ENCODE peak calls at places on chromosomes 6 and 20, in eight cellular contexts. T, L, N, E, Q, S, I and G are unnamed samples.

GRCh38 chr6:142867355-142867801 is 77.6 kb downstream of the HIVEP2 start:
- DNase-seq in T (no peak), L (peak; percentile 48), N (no peak), E (no peak), Q (peak; percentile 53), S (peak; percentile 18), I (no peak), G (no peak)

GRCh38 chr6:7246401-7247178 is 66.4 kb downstream of the SSR1 start:
- DNase-seq in T (no peak), L (no peak), N (no peak), E (no peak), Q (no peak), S (no peak), I (no peak), G (no peak)

GRCh38 chr6:16391451-16391912 is 153.1 kb downstream of the GMPR start:
- DNase-seq in T (no peak), L (peak; percentile 45), N (no peak), E (no peak), Q (peak; percentile 13), S (no peak), I (no peak), G (no peak)

GRCh38 chr6:80440496-80441160 is 334.2 kb downstream of the BCKDHB start:
- DNase-seq in T (no peak), L (no peak), N (no peak), E (no peak), Q (no peak), S (no peak), I (no peak), G (no peak)

GRCh38 chr6:151288711-151289398 is 49.1 kb downstream of the AKAP12 start:
- DNase-seq in T (no peak), L (no peak), N (no peak), E (no peak), Q (no peak), S (no peak), I (no peak), G (no peak)

GRCh38 chr20:33079267-33079666 is at the start of gene BPIFB4:
- DNase-seq in T (no peak), L (peak; percentile 92), N (no peak), E (no peak), Q (peak; percentile 69), S (no peak), I (no peak), G (no peak)

GRCh38 chr6:43842231-43842794 is 72.3 kb downstream of the VEGFA start:
- DNase-seq in T (no peak), L (peak; percentile 24), N (no peak), E (no peak), Q (peak; percentile 46), S (no peak), I (no peak), G (no peak)

GRCh38 chr6:36216559-36216958 is 20.0 kb downstream of the BRPF3 start:
- DNase-seq in T (no peak), L (peak; percentile 54), N (no peak), E (no peak), Q (peak; percentile 68), S (no peak), I (no peak), G (no peak)

GRCh38 chr20:59146801-59147118 is 16.9 kb upstream of the ZNF831 start:
- DNase-seq in T (no peak), L (no peak), N (no peak), E (no peak), Q (no peak), S (no peak), I (no peak), G (no peak)

GRCh38 chr6:70790483-70790882 is 122.8 kb downstream of the SMAP1 start:
- DNase-seq in T (no peak), L (no peak), N (no peak), E (no peak), Q (peak; percentile 3), S (no peak), I (no peak), G (no peak)

GRCh38 chr6:75427342-75427741 is 66.3 kb downstream of the FILIP1 start:
- DNase-seq in T (no peak), L (no peak), N (no peak), E (no peak), Q (no peak), S (no peak), I (no peak), G (no peak)

GRCh38 chr6:129959358-129959930 is 58.9 kb upstream of the L3MBTL3 start:
- DNase-seq in T (no peak), L (no peak), N (no peak), E (no peak), Q (no peak), S (no peak), I (no peak), G (no peak)

GRCh38 chr20:51563597-51564332 is 21.2 kb upstream of the NFATC2 start:
- DNase-seq in T (no peak), L (peak; percentile 88), N (peak; percentile 78), E (no peak), Q (peak; percentile 88), S (peak; percentile 67), I (no peak), G (no peak)

GRCh38 chr6:35120746-35121145 is 20.4 kb downstream of the TCP11 start:
- DNase-seq in T (no peak), L (no peak), N (no peak), E (no peak), Q (no peak), S (no peak), I (no peak), G (no peak)

GRCh38 chr20:59629141-59630045 is 25.1 kb downstream of the PHACTR3 start:
- DNase-seq in T (no peak), L (no peak), N (no peak), E (no peak), Q (no peak), S (no peak), I (no peak), G (no peak)

GRCh38 chr6:98576811-98577210 is 257.6 kb upstream of the POU3F2 start:
- DNase-seq in T (no peak), L (no peak), N (no peak), E (no peak), Q (no peak), S (no peak), I (no peak), G (no peak)

GRCh38 chr6:142280265-142280664 is 21.5 kb upstream of the ADGRG6 start:
- DNase-seq in T (no peak), L (no peak), N (no peak), E (no peak), Q (no peak), S (no peak), I (no peak), G (no peak)

GRCh38 chr6:112743343-112743742 is 396.2 kb downstream of the RFPL4B start:
- DNase-seq in T (no peak), L (no peak), N (no peak), E (no peak), Q (no peak), S (no peak), I (no peak), G (no peak)

GRCh38 chr20:13788167-13788834 is 3.5 kb downstream of the NDUFAF5 start:
- DNase-seq in T (no peak), L (peak; percentile 68), N (no peak), E (no peak), Q (peak; percentile 79), S (peak; percentile 72), I (no peak), G (peak; percentile 6)

GRCh38 chr6:52227495-52227894 is 16.8 kb downstream of the IL17F start:
- DNase-seq in T (no peak), L (no peak), N (no peak), E (no peak), Q (no peak), S (no peak), I (no peak), G (no peak)

GRCh38 chr20:32966881-32967781 is 37.1 kb downstream of the SUN5 start:
- DNase-seq in T (no peak), L (no peak), N (no peak), E (no peak), Q (no peak), S (peak; percentile 68), I (peak; percentile 27), G (no peak)

GRCh38 chr20:62307226-62308101 is 4.7 kb downstream of the ADRM1 start:
- DNase-seq in T (no peak), L (no peak), N (no peak), E (no peak), Q (no peak), S (no peak), I (no peak), G (no peak)

GRCh38 chr20:49882171-49882970 is 33.0 kb downstream of the SPATA2 start:
- DNase-seq in T (no peak), L (no peak), N (no peak), E (no peak), Q (no peak), S (no peak), I (no peak), G (no peak)

GRCh38 chr6:166760288-166760687 is 133.2 kb upstream of the RPS6KA2 start:
- DNase-seq in T (no peak), L (no peak), N (no peak), E (no peak), Q (no peak), S (no peak), I (no peak), G (no peak)

GRCh38 chr6:37688088-37688850 is 9.4 kb downstream of the MDGA1 start:
- DNase-seq in T (no peak), L (no peak), N (no peak), E (no peak), Q (no peak), S (no peak), I (no peak), G (no peak)

GRCh38 chr6:68729377-68729903 is 94.4 kb downstream of the ADGRB3 start:
- DNase-seq in T (no peak), L (no peak), N (no peak), E (no peak), Q (no peak), S (no peak), I (no peak), G (no peak)

GRCh38 chr6:40627316-40627715 is 40.2 kb upstream of the LRFN2 start:
- DNase-seq in T (no peak), L (no peak), N (no peak), E (no peak), Q (peak; percentile 1), S (no peak), I (no peak), G (no peak)

GRCh38 chr6:152748843-152749242 is 1.8 kb upstream of the VIP start:
- DNase-seq in T (no peak), L (peak; percentile 34), N (no peak), E (no peak), Q (peak; percentile 21), S (peak; percentile 27), I (no peak), G (peak; percentile 13)

GRCh38 chr6:97925504-97925903 is 642.5 kb upstream of the MMS22L start:
- DNase-seq in T (no peak), L (no peak), N (no peak), E (no peak), Q (no peak), S (no peak), I (no peak), G (no peak)

GRCh38 chr6:74596586-74596985 is 609.3 kb downstream of the COL12A1 start:
- DNase-seq in T (no peak), L (no peak), N (no peak), E (no peak), Q (peak; percentile 42), S (no peak), I (no peak), G (no peak)

GRCh38 chr6:77910826-77911225 is 258.0 kb downstream of the MEI4 start:
- DNase-seq in T (no peak), L (no peak), N (no peak), E (no peak), Q (no peak), S (no peak), I (no peak), G (no peak)

GRCh38 chr6:99350573-99350972 is 1.1 kb upstream of the FAXC start:
- DNase-seq in T (no peak), L (no peak), N (no peak), E (no peak), Q (no peak), S (no peak), I (no peak), G (no peak)

GRCh38 chr6:44820366-44821158 is 433.1 kb downstream of the CDC5L start:
- DNase-seq in T (no peak), L (no peak), N (no peak), E (no peak), Q (no peak), S (peak; percentile 11), I (no peak), G (no peak)

GRCh38 chr6:69456086-69456485 is 340.7 kb downstream of the LMBRD1 start:
- DNase-seq in T (no peak), L (no peak), N (no peak), E (no peak), Q (no peak), S (no peak), I (no peak), G (no peak)